ENCODE peak calls at places on chromosomes 13 and 19, in seven cellular contexts. J is A549; A is NCI-H748 treated with DMSO at 0.1 percent for 48 hours; I is left colon; N is amniotic epithelial cell; M is fibroblast of the aortic adventitia; T is effector CD4-positive, alpha-beta T cell. G is an unnamed sample.

GRCh38 chr13:31477961-31478360 is 261.4 kb upstream of the RXFP2 start:
- DNase-seq in M (peak; percentile 59), T (no peak), J (no peak), N (no peak), I (no peak), A (no peak), G (no peak)

GRCh38 chr19:1064661-1065605 is 2.0 kb upstream of the ARHGAP45 start:
- DNase-seq in I (peak; percentile 78), T (peak; percentile 61), A (no peak), J (peak; percentile 44), N (peak; percentile 58), M (peak; percentile 65), G (no peak)

GRCh38 chr19:51726049-51726448 is 2.3 kb upstream of the HAS1 start:
- DNase-seq in M (peak; percentile 87), N (peak; percentile 99), I (peak; percentile 28), A (no peak), T (no peak), J (no peak), G (no peak)

GRCh38 chr13:87123987-87124784 is 547.0 kb upstream of the SLITRK5 start:
- DNase-seq in N (peak; percentile 100), I (no peak), A (no peak), M (peak; percentile 97), T (no peak), J (peak; percentile 1), G (peak; percentile 5)

GRCh38 chr13:66402071-66402470 is 828.1 kb downstream of the PCDH9 start:
- DNase-seq in N (no peak), M (no peak), I (no peak), A (peak; percentile 69), J (no peak), T (no peak), G (no peak)

GRCh38 chr13:80141114-80141849 is 199.6 kb downstream of the SPRY2 start:
- DNase-seq in I (no peak), N (peak; percentile 90), J (no peak), A (no peak), T (no peak), M (peak; percentile 96), G (peak; percentile 66)

GRCh38 chr13:109745060-109745459 is 41.3 kb downstream of the IRS2 start:
- DNase-seq in M (no peak), T (no peak), A (no peak), I (no peak), J (no peak), N (no peak), G (no peak)

GRCh38 chr13:73939071-73939380 is 195.2 kb downstream of the KLF12 start:
- DNase-seq in N (peak; percentile 39), J (no peak), I (no peak), M (no peak), A (no peak), T (no peak), G (no peak)

GRCh38 chr19:36140289-36141038 is 598 bp downstream of the CAPNS1 start:
- DNase-seq in A (peak; percentile 88), J (peak; percentile 96), N (peak; percentile 43), M (peak; percentile 42), T (no peak), I (peak; percentile 65), G (peak; percentile 44)

GRCh38 chr13:41639237-41639904 is 182.0 kb downstream of the RGCC start:
- DNase-seq in N (no peak), M (no peak), T (no peak), A (no peak), I (no peak), J (no peak), G (no peak)

GRCh38 chr19:51688665-51689571 is 4.2 kb upstream of the SPACA6 start:
- DNase-seq in J (peak; percentile 71), T (no peak), I (peak; percentile 58), N (peak; percentile 98), M (peak; percentile 96), A (peak; percentile 87), G (peak; percentile 98)

GRCh38 chr13:29940715-29941114 is 90.3 kb upstream of the UBL3 start:
- DNase-seq in N (no peak), J (no peak), I (no peak), T (no peak), A (no peak), M (no peak), G (no peak)

GRCh38 chr13:70098669-70099068 is 9.0 kb upstream of the ATXN8OS start:
- DNase-seq in A (no peak), T (no peak), J (no peak), I (no peak), M (no peak), N (no peak), G (no peak)

GRCh38 chr19:31674503-31675186 is 325.4 kb upstream of the TSHZ3 start:
- DNase-seq in J (no peak), I (no peak), N (peak; percentile 22), A (no peak), M (peak; percentile 60), T (no peak), G (no peak)

GRCh38 chr13:35990196-35990595 is 141.0 kb downstream of the DCLK1 start:
- DNase-seq in M (no peak), T (no peak), A (no peak), I (no peak), J (no peak), N (no peak), G (no peak)

GRCh38 chr19:33217881-33218280 is 7.8 kb downstream of the SLC7A10 start:
- DNase-seq in A (no peak), N (no peak), J (no peak), M (no peak), T (no peak), I (no peak), G (no peak)

GRCh38 chr13:33615436-33615835 is 202.5 kb upstream of the RFC3 start:
- DNase-seq in I (no peak), A (no peak), J (no peak), T (no peak), N (no peak), M (no peak), G (peak; percentile 93)

GRCh38 chr13:72437458-72437857 is 290.0 kb downstream of the MZT1 start:
- DNase-seq in M (peak; percentile 1), I (no peak), A (no peak), N (peak; percentile 29), J (no peak), T (no peak), G (no peak)

GRCh38 chr13:111953546-111954178 is 113.3 kb upstream of the SOX1 start:
- DNase-seq in T (no peak), I (no peak), A (no peak), M (no peak), N (no peak), J (no peak), G (no peak)

GRCh38 chr19:45791744-45792481 is 732 bp downstream of the DMWD start:
- DNase-seq in M (no peak), I (no peak), J (no peak), A (no peak), T (no peak), N (no peak), G (no peak)

GRCh38 chr13:74061939-74062595 is 72.1 kb downstream of the KLF12 start:
- DNase-seq in I (no peak), J (no peak), T (no peak), A (no peak), N (peak; percentile 89), M (peak; percentile 67), G (peak; percentile 21)

GRCh38 chr19:34393629-34394028 is 10.6 kb upstream of the PDCD2L start:
- DNase-seq in A (no peak), N (no peak), I (no peak), M (no peak), T (no peak), J (no peak), G (no peak)

GRCh38 chr19:48796468-48797083 is 14.3 kb downstream of the BCAT2 start:
- DNase-seq in N (no peak), M (no peak), T (no peak), A (no peak), I (no peak), J (no peak), G (no peak)

GRCh38 chr19:18456279-18456678 is 18.3 kb upstream of the ISYNA1 start:
- DNase-seq in T (no peak), M (no peak), I (no peak), A (no peak), N (no peak), J (no peak), G (no peak)

GRCh38 chr13:50401721-50402510 is 386.7 kb downstream of the KCNRG start:
- DNase-seq in M (peak; percentile 91), N (peak; percentile 94), T (no peak), A (no peak), J (no peak), I (no peak), G (no peak)

GRCh38 chr19:57239982-57240310 is 486 bp upstream of the ZNF805 start:
- DNase-seq in M (no peak), A (no peak), I (no peak), J (no peak), T (no peak), N (no peak), G (no peak)

GRCh38 chr13:47087841-47088240 is 191.0 kb upstream of the HTR2A start:
- DNase-seq in M (peak; percentile 51), A (no peak), J (no peak), T (no peak), I (no peak), N (peak; percentile 29), G (no peak)

GRCh38 chr13:113155201-113155600 is 3.2 kb upstream of the PROZ start:
- DNase-seq in N (no peak), A (no peak), M (no peak), T (no peak), J (no peak), I (no peak), G (no peak)

GRCh38 chr19:32870981-32871451 is 1.4 kb upstream of the SLC7A9 start:
- DNase-seq in T (no peak), A (no peak), M (no peak), I (no peak), N (no peak), J (no peak), G (no peak)

GRCh38 chr19:51096473-51097165 is 11.6 kb downstream of the CTU1 start:
- DNase-seq in I (no peak), T (no peak), M (no peak), A (peak; percentile 39), J (peak; percentile 60), N (no peak), G (no peak)

GRCh38 chr13:98549006-98549727 is 27.7 kb downstream of the STK24 start:
- DNase-seq in I (no peak), N (peak; percentile 99), T (no peak), A (no peak), J (no peak), M (peak; percentile 76), G (no peak)

GRCh38 chr19:5567360-5567970 is at the start of gene TINCR:
- DNase-seq in J (no peak), N (no peak), I (no peak), M (no peak), T (no peak), A (no peak), G (no peak)

GRCh38 chr19:30304540-30304939 is 67.6 kb upstream of the ZNF536 start:
- DNase-seq in M (no peak), N (no peak), A (no peak), J (no peak), I (no peak), T (no peak), G (no peak)

G was measured in G401.